ENCODE peak calls at places on chromosomes 16 and 17, in eight cellular contexts. X, T, Y, J, E, B, A and D are unnamed samples.

GRCh38 chr17:76481091-76481655 is 13.8 kb downstream of the AANAT start:
- DNase-seq in J (no peak), B (no peak), X (no peak), A (peak), E (no peak), Y (no peak), T (no peak), D (peak)

GRCh38 chr17:8949061-8949622 is 16.4 kb downstream of the PIK3R5 start:
- DNase-seq in Y (no peak), E (no peak), J (no peak), X (no peak), B (no peak), T (no peak), A (peak), D (no peak)

GRCh38 chr17:1959871-1960569 is 65.1 kb downstream of the RTN4RL1 start:
- DNase-seq in E (no peak), A (no peak), Y (no peak), T (peak), J (no peak), B (no peak), X (no peak), D (no peak)

GRCh38 chr17:4900231-4901107 is 1.1 kb downstream of the C17orf107 start:
- DNase-seq in Y (no peak), B (peak), E (no peak), A (peak), J (no peak), T (no peak), X (no peak), D (peak)

GRCh38 chr17:74373838-74374606 is 6.7 kb downstream of the GPR142 start:
- DNase-seq in T (no peak), Y (no peak), B (no peak), E (no peak), A (no peak), J (no peak), X (no peak), D (no peak)

GRCh38 chr16:19382887-19383816 is 34.5 kb upstream of the TMC5 start:
- DNase-seq in Y (no peak), J (no peak), B (peak), E (no peak), A (no peak), T (no peak), X (peak), D (no peak)

GRCh38 chr16:27304881-27305280 is 8.9 kb upstream of the IL4R start:
- DNase-seq in X (no peak), B (no peak), A (no peak), T (no peak), J (no peak), Y (no peak), E (peak), D (no peak)

GRCh38 chr17:69501591-69502468 is 87.3 kb downstream of the MAP2K6 start:
- DNase-seq in B (no peak), E (no peak), A (peak), Y (no peak), J (peak), X (peak), T (peak), D (no peak)

GRCh38 chr17:51995797-51996403 is 162.6 kb downstream of the CA10 start:
- DNase-seq in X (no peak), B (no peak), A (no peak), Y (no peak), J (peak), T (no peak), E (no peak), D (no peak)

GRCh38 chr17:75102385-75102821 is 7.4 kb upstream of the ARMC7 start:
- DNase-seq in J (no peak), Y (no peak), E (no peak), X (no peak), T (no peak), A (no peak), B (no peak), D (no peak)

GRCh38 chr17:31313982-31314787 is at the start of gene EVI2B:
- DNase-seq in B (no peak), A (peak), J (peak), X (no peak), T (peak), Y (no peak), E (no peak), D (peak)

GRCh38 chr17:12389421-12389820 is 276.3 kb upstream of the MYOCD start:
- DNase-seq in A (no peak), X (no peak), B (no peak), Y (no peak), T (no peak), J (no peak), E (no peak), D (no peak)

GRCh38 chr17:63450551-63450950 is 4.4 kb upstream of the CYB561 start:
- DNase-seq in J (no peak), T (no peak), E (no peak), X (no peak), Y (no peak), B (peak), A (no peak), D (no peak)

GRCh38 chr16:51762081-51762995 is 611.3 kb upstream of the SALL1 start:
- DNase-seq in T (peak), X (peak), J (peak), Y (no peak), A (peak), B (peak), E (peak), D (peak)

GRCh38 chr17:61307905-61308886 is 91.4 kb upstream of the TBX2 start:
- DNase-seq in X (no peak), E (no peak), A (no peak), B (no peak), T (peak), J (no peak), Y (no peak), D (no peak)

GRCh38 chr16:58236831-58237230 is 38.9 kb upstream of the CSNK2A2 start:
- DNase-seq in A (no peak), Y (no peak), B (no peak), T (no peak), J (no peak), X (no peak), E (no peak), D (no peak)

DNA sequence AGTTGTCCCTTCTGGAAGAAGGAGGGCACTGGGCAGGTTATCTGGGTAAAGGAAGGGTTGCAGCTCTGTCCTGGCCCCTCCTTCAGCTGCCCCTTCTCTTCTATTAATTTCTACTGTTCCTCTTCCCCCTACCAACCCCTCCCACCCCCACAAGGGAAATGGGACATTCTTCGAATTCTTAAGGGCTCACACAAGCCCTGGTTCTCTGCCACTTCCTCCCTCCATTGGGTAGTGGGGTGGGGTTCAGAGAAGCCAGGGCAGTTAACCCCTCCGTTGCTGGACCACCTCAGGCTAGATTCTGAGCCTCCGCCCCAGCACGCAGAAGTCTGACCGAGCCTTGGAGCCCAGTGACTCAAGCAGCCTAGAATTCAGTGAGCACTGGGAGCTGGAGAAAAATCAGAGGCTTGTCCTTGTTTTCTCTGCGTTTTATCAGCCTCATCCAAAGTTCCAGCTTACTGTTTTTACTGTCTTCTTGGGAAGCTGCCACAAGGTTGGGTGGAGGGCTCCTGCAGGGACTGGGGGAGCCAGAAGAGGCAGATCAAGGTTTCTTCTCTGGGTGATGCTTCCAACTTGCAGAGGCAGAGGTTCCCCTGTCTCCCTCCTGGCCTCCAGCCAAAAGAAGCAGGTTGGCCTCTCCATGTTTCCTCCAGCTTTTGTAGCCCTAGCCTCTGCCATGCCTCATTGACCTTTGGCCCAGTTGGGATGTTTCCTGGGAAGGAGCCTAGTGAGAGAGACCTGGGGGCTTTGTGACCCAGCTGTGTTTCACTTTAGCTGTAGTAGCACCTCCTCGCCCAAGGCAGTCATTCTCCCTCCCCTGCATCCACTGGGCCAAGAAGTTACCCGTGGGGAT is 10.2 kb downstream of the LASP1 start:
- DNase-seq in Y (no peak), T (peak), J (peak), X (peak), E (no peak), A (no peak), B (no peak), D (no peak)
- H3K4me3 ChIP-seq in Y (peak), T (peak), J (no peak), X (no peak), E (no peak), A (no peak), B (no peak), D (no peak)

GRCh38 chr16:894841-895240 is 75.9 kb downstream of the LMF1 start:
- DNase-seq in A (no peak), B (peak), E (no peak), T (no peak), Y (no peak), J (no peak), X (no peak), D (no peak)
- TF ChIP-seq CTCF in A (no peak), B (no peak), E (no peak), T (no peak), Y (peak), J (no peak), X (no peak), D (no peak)

GRCh38 chr17:56908061-56908542 is 5.7 kb downstream of the TRIM25 start:
- DNase-seq in X (no peak), T (no peak), B (peak), A (peak), Y (no peak), E (no peak), J (peak), D (peak)
- H3K4me3 ChIP-seq in X (no peak), T (no peak), B (no peak), A (no peak), Y (no peak), E (no peak), J (no peak), D (no peak)

DNA sequence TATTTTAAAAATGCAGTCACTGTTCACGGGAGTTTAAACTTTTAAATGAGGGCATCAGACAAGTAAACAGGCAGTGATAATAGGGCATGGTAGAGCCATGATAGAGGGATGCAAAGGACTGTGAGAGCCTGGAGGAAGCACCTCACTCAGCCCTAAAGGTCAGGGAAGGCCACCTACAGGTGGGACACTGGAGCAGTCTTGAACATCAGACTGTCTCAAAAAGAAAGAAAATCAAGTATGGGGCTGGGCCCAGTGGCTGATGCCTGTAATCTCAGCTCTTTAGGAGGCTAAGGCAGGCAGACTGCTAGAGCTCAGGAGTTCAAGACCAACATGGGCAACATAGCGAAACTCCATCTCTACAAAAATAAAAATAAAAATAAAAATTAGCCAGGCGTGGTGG is 31.0 kb upstream of the DHRS7B start:
- DNase-seq in E (no peak), T (no peak), X (no peak), J (no peak), Y (no peak), B (no peak), A (peak), D (no peak)
- TF ChIP-seq CTCF in E (no peak), T (no peak), X (no peak), J (no peak), Y (no peak), B (no peak), A (no peak), D (peak)

GRCh38 chr16:2483939-2484897 is 9.3 kb downstream of the TBC1D24 start:
- DNase-seq in E (no peak), X (no peak), A (no peak), B (no peak), Y (no peak), J (no peak), T (no peak), D (no peak)

GRCh38 chr16:2481676-2482075 is 6.7 kb downstream of the TBC1D24 start:
- DNase-seq in X (no peak), A (no peak), E (no peak), B (no peak), Y (no peak), J (no peak), T (no peak), D (no peak)

GRCh38 chr16:2482181-2483107 is 7.5 kb downstream of the TBC1D24 start:
- DNase-seq in E (peak), Y (no peak), A (no peak), T (peak), X (no peak), J (no peak), B (no peak), D (no peak)

GRCh38 chr16:2484898-2485508 is 10.1 kb downstream of the TBC1D24 start:
- DNase-seq in J (no peak), Y (no peak), B (no peak), E (no peak), X (no peak), T (no peak), A (no peak), D (no peak)

DNA sequence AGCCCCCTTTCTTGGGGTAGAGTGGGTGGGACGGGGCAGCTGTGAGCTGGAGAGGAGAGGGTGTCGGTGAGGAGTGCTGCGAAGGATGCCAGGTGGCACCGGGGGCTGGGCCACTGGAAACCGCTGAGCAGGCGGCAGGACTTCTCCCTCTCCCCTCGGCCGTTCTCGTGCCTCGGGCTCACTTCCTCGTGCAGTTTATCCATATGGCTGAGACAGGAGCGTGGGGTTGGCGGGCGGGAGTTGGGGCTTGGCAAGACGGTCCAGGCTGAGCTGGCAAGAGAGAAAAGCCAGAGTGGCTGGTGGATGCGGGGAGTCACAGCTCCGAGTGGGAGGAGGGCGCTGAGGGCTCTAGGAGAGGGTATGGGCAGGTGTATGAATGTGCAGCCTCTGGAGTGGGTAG is 8.2 kb downstream of the TBC1D24 start:
- DNase-seq in A (no peak), T (no peak), Y (no peak), B (no peak), E (no peak), J (no peak), X (no peak), D (no peak)
- H3K4me3 ChIP-seq in A (no peak), T (no peak), Y (no peak), B (no peak), E (no peak), J (no peak), X (no peak), D (no peak)

DNA sequence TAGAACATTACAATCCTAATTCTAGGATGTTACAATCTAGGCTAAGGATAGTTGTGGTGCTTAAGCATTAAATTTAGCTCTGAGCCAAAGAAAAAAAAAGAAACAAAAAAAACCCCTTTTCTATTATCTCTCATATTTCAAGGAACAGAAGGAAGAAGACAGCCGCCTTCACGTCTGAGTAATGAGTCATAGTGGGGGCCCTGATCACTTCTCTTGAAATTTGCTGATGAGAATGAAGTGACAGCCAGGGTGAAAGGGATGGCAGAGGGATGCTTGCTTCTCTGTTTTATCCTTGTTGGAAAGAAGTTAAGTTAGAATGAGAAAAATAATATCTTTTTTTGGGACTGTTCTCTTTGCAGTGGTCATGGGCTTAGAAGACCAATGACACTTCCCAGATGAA is 82.6 kb upstream of the MPHOSPH6 start:
- DNase-seq in J (no peak), X (no peak), E (no peak), A (no peak), Y (no peak), B (no peak), T (no peak), D (no peak)
- TF ChIP-seq CTCF in J (no peak), X (no peak), E (no peak), A (no peak), Y (no peak), B (no peak), T (no peak), D (no peak)

DNA sequence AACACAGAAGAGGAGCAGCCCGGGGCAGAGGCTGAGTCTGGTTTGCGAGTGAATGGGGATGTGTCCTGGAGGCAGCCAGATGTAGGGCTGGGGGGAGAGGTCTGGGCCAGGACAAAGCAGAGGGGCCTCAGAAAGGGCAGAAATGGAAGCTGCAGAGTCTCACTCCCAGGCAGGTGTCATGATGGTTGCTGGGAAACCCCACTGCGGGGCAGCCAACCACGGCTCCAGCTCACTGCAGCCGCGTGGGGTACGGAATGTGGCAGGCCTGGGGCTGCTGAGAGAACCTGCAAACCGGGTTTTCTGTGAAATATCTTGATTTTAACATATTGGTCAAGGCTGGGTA is 57.8 kb downstream of the PRMT7 start:
- DNase-seq in X (no peak), E (no peak), Y (no peak), T (no peak), A (peak), B (peak), J (no peak), D (peak)
- H3K4me3 ChIP-seq in X (no peak), E (no peak), Y (no peak), T (no peak), A (no peak), B (no peak), J (no peak), D (no peak)

DNA sequence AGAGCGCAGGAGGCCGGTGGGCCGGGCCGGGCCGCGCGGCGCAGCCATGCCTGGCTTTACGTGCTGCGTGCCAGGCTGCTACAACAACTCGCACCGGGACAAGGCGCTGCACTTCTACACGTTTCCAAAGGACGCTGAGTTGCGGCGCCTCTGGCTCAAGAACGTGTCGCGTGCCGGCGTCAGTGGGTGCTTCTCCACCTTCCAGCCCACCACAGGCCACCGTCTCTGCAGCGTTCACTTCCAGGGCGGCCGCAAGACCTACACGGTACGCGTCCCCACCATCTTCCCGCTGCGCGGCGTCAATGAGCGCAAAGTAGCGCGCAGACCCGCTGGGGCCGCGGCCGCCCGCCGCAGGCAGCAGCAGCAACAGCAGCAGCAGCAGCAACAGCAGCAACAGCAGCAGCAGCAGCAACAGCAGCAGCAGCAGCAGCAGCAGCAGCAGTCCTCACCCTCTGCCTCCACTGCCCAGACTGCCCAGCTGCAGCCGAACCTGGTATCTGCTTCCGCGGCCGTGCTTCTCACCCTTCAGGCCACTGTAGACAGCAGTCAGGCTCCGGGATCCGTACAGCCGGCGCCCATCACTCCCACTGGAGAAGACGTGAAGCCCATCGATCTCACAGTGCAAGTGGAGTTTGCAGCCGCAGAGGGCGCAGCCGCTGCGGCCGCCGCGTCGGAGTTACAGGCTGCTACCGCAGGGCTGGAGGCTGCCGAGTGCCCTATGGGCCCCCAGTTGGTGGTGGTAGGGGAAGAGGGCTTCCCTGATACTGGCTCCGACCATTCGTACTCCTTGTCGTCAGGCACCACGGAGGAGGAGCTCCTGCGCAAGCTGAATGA is 606 bp downstream of the THAP11 start:
- DNase-seq in T (peak), Y (no peak), A (peak), J (peak), B (peak), X (peak), E (peak), D (no peak)
- TF ChIP-seq CTCF in T (peak), Y (no peak), A (peak), J (peak), B (no peak), X (peak), E (no peak), D (peak)